ENCODE peak calls at places on chromosomes 13 and 19, in four cellular contexts. Y, I, G and W are unnamed samples.

GRCh38 chr19:18869781-18870530 is 26.0 kb downstream of the CERS1 start:
- DNase-seq in I (no peak), G (no peak), Y (no peak), W (no peak)

GRCh38 chr19:31328238-31328637 is 21.0 kb downstream of the TSHZ3 start:
- DNase-seq in Y (no peak), I (no peak), G (no peak), W (no peak)

GRCh38 chr13:107339209-107339608 is 771.3 kb upstream of the ARGLU1 start:
- DNase-seq in Y (no peak), I (no peak), G (no peak), W (peak)

GRCh38 chr19:3682741-3683404 is 17.4 kb downstream of the PIP5K1C start:
- DNase-seq in Y (peak), G (peak), I (no peak), W (peak)

GRCh38 chr13:30972888-30973377 is 40.5 kb downstream of the TEX26 start:
- DNase-seq in I (no peak), Y (peak), G (no peak), W (peak)

GRCh38 chr19:47693489-47693888 is 19.7 kb upstream of the EHD2 start:
- DNase-seq in G (no peak), I (no peak), Y (no peak), W (no peak)

GRCh38 chr13:110187501-110188161 is 119.3 kb downstream of the COL4A1 start:
- DNase-seq in G (peak), Y (peak), I (no peak), W (peak)

GRCh38 chr19:41410655-41411054 is 13.0 kb downstream of the BCKDHA start:
- DNase-seq in G (no peak), I (no peak), Y (no peak), W (no peak)

GRCh38 chr19:10238172-10238783 is 7.1 kb upstream of the S1PR2 start:
- DNase-seq in G (peak), Y (peak), I (peak), W (peak)

GRCh38 chr19:46542428-46543230 is 47.0 kb upstream of the PNMA8B start:
- DNase-seq in Y (peak), I (peak), G (peak), W (peak)

GRCh38 chr19:57317503-57317902 is 2.8 kb upstream of the ZNF543 start:
- DNase-seq in Y (no peak), G (no peak), I (no peak), W (peak)

GRCh38 chr19:12034196-12034595 is 1.3 kb downstream of the ZNF433 start:
- DNase-seq in G (no peak), Y (no peak), I (no peak), W (no peak)

GRCh38 chr13:41025518-41025917 is 6.4 kb upstream of the ELF1 start:
- DNase-seq in I (no peak), G (no peak), Y (no peak), W (no peak)

GRCh38 chr13:70128098-70128497 is 19.8 kb upstream of the KLHL1 start:
- DNase-seq in Y (no peak), I (no peak), G (no peak), W (no peak)

GRCh38 chr13:23384111-23384510 is 49.4 kb downstream of the SACS start:
- DNase-seq in Y (peak), G (peak), I (no peak), W (peak)

GRCh38 chr19:29779921-29780320 is 31.9 kb upstream of the CCNE1 start:
- DNase-seq in G (no peak), I (no peak), Y (no peak), W (no peak)

GRCh38 chr13:20161951-20162300 is 1.1 kb upstream of the GJA3 start:
- DNase-seq in Y (no peak), G (no peak), I (no peak), W (no peak)
- H3K4me3 ChIP-seq in Y (no peak), G (no peak), I (no peak), W (no peak)

DNA sequence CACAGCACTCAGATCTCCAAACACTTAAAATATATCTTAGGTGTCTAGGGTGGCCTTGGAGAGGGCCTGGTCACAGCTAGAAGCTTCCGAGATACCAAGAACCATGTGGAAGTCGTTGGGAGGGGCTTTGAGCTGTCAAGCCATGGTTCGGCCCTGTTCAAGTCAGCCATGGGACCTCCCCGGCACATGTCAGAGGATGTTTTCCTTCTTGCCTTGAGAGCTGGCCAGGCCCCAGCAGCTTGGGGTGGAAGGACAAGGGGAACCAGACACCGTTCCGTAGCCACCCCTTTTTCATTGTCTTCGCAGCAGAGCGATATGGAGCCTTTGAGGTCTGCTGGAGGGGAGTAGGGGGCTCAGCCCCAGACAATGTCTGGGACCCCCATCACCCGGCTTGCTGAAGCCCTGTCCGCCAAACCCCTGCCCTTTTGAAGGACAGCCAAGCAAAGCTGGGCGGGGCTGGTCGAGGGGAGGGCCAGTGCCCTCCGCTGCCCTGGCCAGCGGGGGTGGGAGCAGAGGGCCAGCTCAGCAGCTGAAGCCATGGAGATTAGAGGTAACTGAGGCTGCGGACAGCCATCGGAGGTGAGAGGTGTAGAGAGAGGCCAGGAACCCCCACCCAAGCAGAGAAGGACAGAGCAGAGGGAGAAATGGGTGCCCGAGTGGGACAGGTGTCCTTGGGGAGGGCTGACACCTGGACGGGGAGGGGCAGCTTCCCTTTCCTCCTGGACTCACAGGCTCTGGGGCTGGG is 435 bp downstream of the KLK11 start:
- DNase-seq in G (no peak), I (no peak), Y (no peak), W (no peak)
- H3K4me3 ChIP-seq in G (no peak), I (no peak), Y (no peak), W (no peak)

GRCh38 chr19:45514376-45515051 is 7.2 kb downstream of the VASP start:
- DNase-seq in I (no peak), G (no peak), Y (no peak), W (no peak)

GRCh38 chr19:45512881-45513483 is 5.7 kb downstream of the VASP start:
- DNase-seq in I (no peak), Y (no peak), G (no peak), W (no peak)

GRCh38 chr19:45515807-45516401 is 8.6 kb downstream of the VASP start:
- DNase-seq in Y (no peak), I (no peak), G (no peak), W (no peak)

GRCh38 chr19:45517238-45517637 is 10.0 kb downstream of the VASP start:
- DNase-seq in I (no peak), Y (no peak), G (no peak), W (no peak)

DNA sequence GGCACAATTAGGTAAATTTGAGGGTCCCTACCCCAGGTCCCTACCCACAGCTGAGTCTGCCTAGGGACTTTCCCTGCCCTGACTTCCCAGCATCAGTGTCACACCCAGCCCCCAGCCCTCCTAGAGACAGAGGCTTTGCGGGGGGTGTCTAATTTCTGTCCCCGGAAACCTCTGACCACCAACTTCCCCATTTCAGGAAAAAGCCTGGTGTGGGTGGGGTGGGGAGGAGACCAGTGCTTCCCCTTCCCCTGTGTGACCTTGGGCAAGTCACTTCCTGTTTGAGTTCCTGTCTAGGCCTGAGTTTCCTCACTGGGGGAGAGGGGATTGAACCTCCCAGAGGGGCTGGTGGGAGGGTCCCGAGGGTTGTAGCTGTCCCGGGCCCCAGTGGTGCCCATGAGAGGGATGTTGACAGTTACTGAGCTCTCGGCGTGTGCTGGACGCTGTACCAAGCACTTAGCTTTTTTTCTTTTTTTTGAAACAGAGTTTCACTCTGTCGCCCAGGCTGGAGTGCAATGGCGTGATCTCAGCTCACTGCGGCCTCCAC is 7.9 kb downstream of the VASP start:
- DNase-seq in Y (no peak), I (no peak), G (no peak), W (no peak)
- H3K4me3 ChIP-seq in Y (no peak), I (no peak), G (no peak), W (no peak)

DNA sequence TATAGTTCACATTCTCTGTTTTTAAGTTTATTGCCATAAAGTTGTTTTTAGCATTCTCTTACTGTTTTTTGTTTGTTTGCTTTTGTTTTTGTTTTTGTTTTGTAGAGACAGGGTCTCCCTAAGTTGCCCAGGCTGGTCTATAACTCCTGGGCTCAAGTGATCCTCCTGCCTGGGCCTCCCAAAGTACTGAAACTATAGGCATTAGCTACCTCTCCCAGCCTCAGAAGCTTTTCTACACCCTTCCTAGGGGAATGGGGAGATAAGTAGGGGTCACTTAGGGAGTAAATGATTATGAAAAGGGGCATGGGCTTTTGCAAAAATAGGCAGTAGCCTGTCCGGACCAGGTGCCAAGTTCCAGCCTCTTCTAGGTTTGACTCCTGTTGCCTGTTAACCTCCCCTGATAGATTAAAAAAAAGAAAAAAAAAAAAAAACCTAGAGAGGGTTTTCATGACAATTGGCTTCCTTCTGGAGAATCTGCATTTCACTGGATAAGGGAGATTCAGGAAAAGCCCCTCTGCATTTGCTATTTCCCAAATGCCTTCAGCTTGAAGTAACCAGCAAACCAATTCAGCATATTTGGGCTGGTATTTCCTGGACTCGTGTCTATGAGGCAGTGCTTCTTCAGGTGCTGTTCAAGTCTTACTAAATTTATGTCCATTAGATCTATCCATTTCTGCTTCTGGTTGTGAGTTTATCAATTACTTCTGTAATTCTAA is 216.8 kb downstream of the TM9SF2 start:
- DNase-seq in Y (no peak), I (no peak), G (no peak), W (no peak)
- H3K4me3 ChIP-seq in Y (no peak), I (no peak), G (no peak), W (no peak)

GRCh38 chr19:35715981-35716734 is 1.6 kb upstream of the KMT2B start:
- DNase-seq in I (peak), Y (peak), G (no peak), W (peak)

GRCh38 chr19:35716735-35716984 is 1.1 kb upstream of the KMT2B start:
- DNase-seq in I (no peak), Y (no peak), G (no peak), W (no peak)

GRCh38 chr19:35716985-35717664 is 678 bp upstream of the KMT2B start:
- DNase-seq in G (peak), Y (peak), I (peak), W (peak)

GRCh38 chr19:35718345-35719041 is 690 bp downstream of the KMT2B start:
- DNase-seq in Y (peak), G (no peak), I (peak), W (peak)

GRCh38 chr19:35717665-35718344 is at the start of gene KMT2B:
- DNase-seq in Y (no peak), I (peak), G (no peak), W (no peak)
- H3K4me3 ChIP-seq in Y (peak), I (peak), G (peak), W (peak)

GRCh38 chr19:13505761-13506549 is at the start of gene CACNA1A:
- DNase-seq in G (no peak), Y (no peak), I (no peak), W (no peak)

GRCh38 chr19:13503570-13504235 is 2.6 kb downstream of the CACNA1A start:
- DNase-seq in G (no peak), I (no peak), Y (no peak), W (no peak)

GRCh38 chr19:13506550-13506878 is 235 bp upstream of the CACNA1A start:
- DNase-seq in I (no peak), Y (no peak), G (peak), W (no peak)

GRCh38 chr19:13505164-13505695 is 1.0 kb downstream of the CACNA1A start:
- DNase-seq in Y (no peak), I (no peak), G (no peak), W (no peak)

DNA sequence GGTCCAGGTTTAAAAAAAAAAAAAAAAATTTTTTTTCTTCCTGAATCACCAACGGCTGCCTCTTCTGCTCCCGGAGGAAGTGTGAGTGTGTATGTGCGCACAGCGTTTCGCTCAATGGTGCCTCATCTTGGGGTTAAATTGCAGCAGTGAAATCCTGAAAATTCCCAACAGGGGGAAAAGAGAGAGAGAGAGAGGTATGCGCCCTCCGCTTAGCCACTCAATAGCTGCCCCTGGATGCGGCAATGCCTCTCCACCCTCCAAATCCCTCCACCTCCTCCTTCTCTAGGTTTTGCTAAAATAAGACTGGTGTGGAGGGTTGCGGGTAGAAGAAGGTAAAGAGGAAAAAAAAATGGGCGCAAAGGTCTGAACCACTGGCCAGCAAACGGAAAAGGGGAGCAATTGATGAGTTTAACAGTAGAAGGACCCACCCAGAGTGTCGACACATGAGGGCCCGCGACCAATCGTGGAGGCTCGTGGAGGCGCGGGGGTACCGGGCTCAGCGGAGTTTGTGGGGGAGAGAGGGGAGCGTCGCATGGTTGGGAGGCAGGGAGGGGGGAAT is 853 bp upstream of the CACNA1A start:
- DNase-seq in Y (no peak), I (no peak), G (peak), W (no peak)
- H3K4me3 ChIP-seq in Y (no peak), I (no peak), G (peak), W (no peak)

DNA sequence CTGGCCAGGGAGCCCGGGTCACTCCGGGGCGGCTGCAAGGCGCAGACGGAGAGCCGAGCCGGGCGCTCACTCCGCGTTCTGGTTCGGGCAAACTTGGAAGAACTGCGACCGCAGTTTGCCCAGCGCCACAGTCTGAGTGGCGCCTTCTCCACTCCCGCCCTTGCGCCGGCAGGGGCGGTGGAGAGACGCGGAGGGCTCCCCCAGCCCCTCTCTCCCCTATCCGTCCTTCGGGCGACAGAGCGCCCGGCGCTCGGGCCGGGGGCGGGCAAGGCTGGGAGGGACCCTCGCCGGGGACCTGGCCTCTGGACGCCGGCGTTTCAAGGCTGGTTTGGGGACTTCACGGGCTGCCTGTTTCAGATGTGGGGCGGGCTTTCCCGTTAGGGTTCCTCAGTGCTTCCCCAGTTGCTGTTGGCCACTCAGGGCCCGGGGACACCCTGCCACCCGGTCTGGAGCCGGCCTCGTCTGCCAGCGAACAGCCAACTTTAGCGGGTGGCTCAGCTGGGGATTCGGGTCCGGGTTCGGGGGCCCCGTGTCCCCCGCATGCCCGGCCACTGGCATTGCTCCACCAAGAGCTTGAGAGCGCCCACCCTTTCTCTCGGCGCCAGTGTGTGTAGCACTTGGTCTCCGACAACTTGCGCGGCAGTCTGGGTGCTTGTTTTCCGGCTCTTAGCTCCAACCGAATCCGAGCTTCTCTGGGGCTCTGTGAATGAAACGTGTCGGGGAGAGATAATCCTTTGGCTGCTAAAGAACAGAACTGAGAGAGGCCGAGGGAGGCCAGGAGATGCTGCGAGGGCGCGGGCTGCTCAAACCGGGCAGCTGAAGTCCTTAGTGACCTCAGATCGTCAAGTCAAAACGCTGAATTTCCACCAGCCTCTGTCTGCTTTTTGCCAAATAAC is 1.5 kb downstream of the GPC6 start:
- DNase-seq in G (no peak), Y (peak), I (no peak), W (peak)
- H3K4me3 ChIP-seq in G (peak), Y (peak), I (peak), W (peak)

DNA sequence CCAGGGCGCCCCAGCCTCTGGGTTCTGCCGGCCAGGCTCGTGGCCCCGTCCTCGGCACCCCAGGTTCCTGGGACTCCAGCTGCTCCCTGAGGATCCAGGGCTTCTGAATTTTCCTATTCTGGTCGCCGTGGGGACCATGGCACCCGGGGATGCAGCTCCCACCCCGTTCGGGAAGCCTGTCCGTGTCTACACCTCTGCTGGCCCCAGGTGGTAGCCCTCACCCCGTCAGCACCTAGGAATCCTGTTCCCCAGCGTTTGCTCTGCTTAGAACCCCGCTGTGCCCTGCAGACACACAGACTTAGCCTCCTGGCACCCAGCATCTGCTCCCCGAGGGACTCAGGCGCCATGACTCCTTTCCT is 960 bp downstream of the PPFIA3 start:
- DNase-seq in G (no peak), I (no peak), Y (no peak), W (no peak)
- H3K4me3 ChIP-seq in G (no peak), I (peak), Y (no peak), W (no peak)